ENCODE peak calls at places on chromosomes 13 and 19, in four cellular contexts. B is stimulated activated CD4-positive, alpha-beta T cell treated with anti-CD3 and anti-CD28 coated beads, Interleukin-1b, Interleukin-23, amount 100 ng/mL, for 1 hour; T is iris pigment epithelial cell; M is NCI-H1694 treated with DMSO at 0.1 percent for 48 hours. R is an unnamed sample.

GRCh38 chr13:95535243-95535642 is 17.3 kb upstream of the CLDN10 start:
- DNase-seq in B (no peak), M (no peak), T (peak; percentile 91), R (no peak)

GRCh38 chr19:1177322-1178114 is 3.5 kb upstream of the SBNO2 start:
- DNase-seq in B (no peak), M (no peak), T (peak; percentile 93), R (no peak)

GRCh38 chr19:55249841-55250240 is 9.0 kb downstream of the PPP6R1 start:
- DNase-seq in T (no peak), B (no peak), M (no peak), R (no peak)

GRCh38 chr19:33397536-33398360 is 24.2 kb downstream of the CEBPG start:
- DNase-seq in T (no peak), M (no peak), B (no peak), R (no peak)

GRCh38 chr13:27203854-27204253 is 32.2 kb upstream of the USP12 start:
- DNase-seq in M (no peak), B (no peak), T (peak; percentile 32), R (peak; percentile 10)

GRCh38 chr13:85197431-85197830 is 601.8 kb downstream of the SLITRK6 start:
- DNase-seq in T (no peak), M (no peak), B (no peak), R (no peak)

GRCh38 chr19:5850743-5851293 is 431 bp downstream of the FUT3 start:
- DNase-seq in M (no peak), B (no peak), T (peak; percentile 55), R (no peak)

GRCh38 chr19:48363500-48363809 is 285 bp downstream of the TMEM143 start:
- DNase-seq in B (no peak), T (no peak), M (no peak), R (no peak)